ENCODE peak calls at places on chromosome 12, in eight cellular contexts. Z is colonic mucosa, X is PC-3, C is mesendoderm, V is astrocyte, H is fibroblast of lung, R is neural progenitor cell, S is keratinocyte. L is an unnamed sample.

GRCh38 chr12:13440844-13441243 is 244.3 kb downstream of the EMP1 start:
- DNase-seq in Z (no peak), X (no peak), C (no peak), V (no peak), H (no peak), R (no peak), S (no peak), L (no peak)

GRCh38 chr12:66321433-66321832 is 19.1 kb downstream of the HELB start:
- DNase-seq in Z (no peak), X (no peak), C (no peak), V (no peak), H (no peak), R (no peak), S (no peak), L (no peak)

GRCh38 chr12:112974904-112975303 is 3.4 kb upstream of the OAS2 start:
- DNase-seq in Z (no peak), X (no peak), C (no peak), V (no peak), H (no peak), R (no peak), S (no peak), L (no peak)

GRCh38 chr12:61071015-61071414 is 1189.2 kb upstream of the USP15 start:
- DNase-seq in Z (no peak), X (no peak), C (no peak), V (no peak), H (no peak), R (no peak), S (no peak), L (no peak)

GRCh38 chr12:101086490-101086889 is 123.5 kb downstream of the SLC5A8 start:
- DNase-seq in Z (no peak), X (peak; percentile 6), C (peak; percentile 95), V (peak; percentile 83), H (no peak), R (no peak), S (no peak), L (peak; percentile 85)

GRCh38 chr12:106302401-106303201 is at the start of gene TCP11L2:
- DNase-seq in Z (peak; percentile 91), X (peak; percentile 77), C (peak; percentile 83), V (peak; percentile 55), H (peak; percentile 73), R (peak; percentile 91), S (no peak), L (peak; percentile 95)

GRCh38 chr12:65300679-65301349 is 22.3 kb downstream of the MSRB3 start:
- DNase-seq in Z (no peak), X (peak; percentile 71), C (peak; percentile 67), V (no peak), H (peak; percentile 24), R (peak; percentile 46), S (no peak), L (peak; percentile 82)

GRCh38 chr12:124456652-124457152 is 110.7 kb downstream of the NCOR2 start:
- DNase-seq in Z (peak; percentile 49), X (no peak), C (no peak), V (no peak), H (no peak), R (no peak), S (no peak), L (no peak)

GRCh38 chr12:93204896-93205295 is 172.8 kb upstream of the NUDT4 start:
- DNase-seq in Z (no peak), X (no peak), C (no peak), V (no peak), H (no peak), R (no peak), S (no peak), L (no peak)

GRCh38 chr12:98440165-98440581 is 75.2 kb upstream of the TMPO start:
- DNase-seq in Z (peak; percentile 42), X (peak; percentile 60), C (peak; percentile 68), V (peak; percentile 98), H (peak; percentile 94), R (no peak), S (peak; percentile 35), L (no peak)

GRCh38 chr12:124371366-124371765 is 76.5 kb downstream of the RFLNA start:
- DNase-seq in Z (no peak), X (no peak), C (no peak), V (no peak), H (no peak), R (no peak), S (no peak), L (no peak)

GRCh38 chr12:76026643-76027063 is 4.9 kb downstream of the PHLDA1 start:
- DNase-seq in Z (no peak), X (peak; percentile 50), C (no peak), V (no peak), H (peak; percentile 91), R (no peak), S (no peak), L (no peak)

GRCh38 chr12:124481257-124481750 is 86.1 kb downstream of the NCOR2 start:
- DNase-seq in Z (no peak), X (peak; percentile 21), C (no peak), V (no peak), H (no peak), R (no peak), S (no peak), L (no peak)

GRCh38 chr12:1880153-1880845 is 38.2 kb downstream of the CACNA2D4 start:
- DNase-seq in Z (peak; percentile 6), X (no peak), C (no peak), V (no peak), H (no peak), R (no peak), S (no peak), L (peak; percentile 37)

GRCh38 chr12:131829795-131830334 is 1.7 kb downstream of the MMP17 start:
- DNase-seq in Z (no peak), X (no peak), C (peak; percentile 31), V (no peak), H (no peak), R (peak; percentile 36), S (no peak), L (peak; percentile 85)

GRCh38 chr12:114096461-114096860 is 130.3 kb upstream of the RBM19 start:
- DNase-seq in Z (no peak), X (no peak), C (no peak), V (no peak), H (no peak), R (no peak), S (no peak), L (no peak)

GRCh38 chr12:104702565-104703139 is 245.9 kb downstream of the CHST11 start:
- DNase-seq in Z (peak; percentile 40), X (no peak), C (no peak), V (no peak), H (no peak), R (no peak), S (no peak), L (peak; percentile 59)

GRCh38 chr12:9906888-9907287 is 25.3 kb downstream of the CLEC2A start:
- DNase-seq in Z (no peak), X (no peak), C (no peak), V (no peak), H (no peak), R (no peak), S (no peak), L (no peak)

GRCh38 chr12:113709456-113709855 is 237.8 kb upstream of the LHX5 start:
- DNase-seq in Z (no peak), X (no peak), C (no peak), V (no peak), H (no peak), R (no peak), S (no peak), L (no peak)

GRCh38 chr12:131845121-131845520 is 16.9 kb downstream of the MMP17 start:
- DNase-seq in Z (no peak), X (no peak), C (no peak), V (no peak), H (no peak), R (no peak), S (no peak), L (no peak)

GRCh38 chr12:116236148-116236731 is 41.3 kb downstream of the MED13L start:
- DNase-seq in Z (peak; percentile 42), X (peak; percentile 69), C (peak; percentile 70), V (peak; percentile 46), H (peak; percentile 77), R (peak; percentile 68), S (no peak), L (peak; percentile 76)

DNA sequence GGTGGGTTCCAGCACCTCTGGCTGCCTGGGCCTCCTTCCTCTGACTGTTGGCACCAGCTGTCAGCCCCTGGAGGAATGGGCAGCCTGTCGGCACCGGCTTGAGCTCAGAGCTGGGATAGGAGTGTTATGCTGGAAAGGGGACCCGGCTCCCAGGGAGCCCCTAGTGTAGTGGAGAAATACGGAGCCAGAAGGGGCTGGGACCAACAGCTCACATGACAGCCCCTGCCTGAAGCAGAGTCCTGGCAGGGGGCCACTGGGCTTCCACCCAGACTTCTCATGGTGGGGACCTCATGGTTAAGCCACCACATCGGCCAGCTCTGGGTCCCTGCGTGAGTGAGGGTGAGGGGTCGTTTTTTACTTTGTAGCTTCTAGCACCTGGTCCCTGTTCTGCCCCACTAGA is 174.5 kb downstream of the TSPAN9 start:
- DNase-seq in Z (no peak), X (no peak), C (no peak), V (no peak), H (no peak), R (no peak), S (no peak), L (no peak)
- H3K9ac ChIP-seq in Z (no peak overlapping the region), X (no peak overlapping the region), C (no peak overlapping the region), V (no peak overlapping the region), H (no peak overlapping the region), R (no peak overlapping the region), S (no peak overlapping the region), L (no peak overlapping the region)

GRCh38 chr12:50507474-50507838 is 2.7 kb downstream of the DIP2B start:
- DNase-seq in Z (no peak), X (no peak), C (no peak), V (no peak), H (no peak), R (no peak), S (no peak), L (no peak)
- H3K27ac ChIP-seq in Z (no peak overlapping the region), X (no peak overlapping the region), C (no peak overlapping the region), V (no peak overlapping the region), H (no peak overlapping the region), R (no peak overlapping the region), S (peak overlapping the region; percentile 94), L (no peak overlapping the region)

DNA sequence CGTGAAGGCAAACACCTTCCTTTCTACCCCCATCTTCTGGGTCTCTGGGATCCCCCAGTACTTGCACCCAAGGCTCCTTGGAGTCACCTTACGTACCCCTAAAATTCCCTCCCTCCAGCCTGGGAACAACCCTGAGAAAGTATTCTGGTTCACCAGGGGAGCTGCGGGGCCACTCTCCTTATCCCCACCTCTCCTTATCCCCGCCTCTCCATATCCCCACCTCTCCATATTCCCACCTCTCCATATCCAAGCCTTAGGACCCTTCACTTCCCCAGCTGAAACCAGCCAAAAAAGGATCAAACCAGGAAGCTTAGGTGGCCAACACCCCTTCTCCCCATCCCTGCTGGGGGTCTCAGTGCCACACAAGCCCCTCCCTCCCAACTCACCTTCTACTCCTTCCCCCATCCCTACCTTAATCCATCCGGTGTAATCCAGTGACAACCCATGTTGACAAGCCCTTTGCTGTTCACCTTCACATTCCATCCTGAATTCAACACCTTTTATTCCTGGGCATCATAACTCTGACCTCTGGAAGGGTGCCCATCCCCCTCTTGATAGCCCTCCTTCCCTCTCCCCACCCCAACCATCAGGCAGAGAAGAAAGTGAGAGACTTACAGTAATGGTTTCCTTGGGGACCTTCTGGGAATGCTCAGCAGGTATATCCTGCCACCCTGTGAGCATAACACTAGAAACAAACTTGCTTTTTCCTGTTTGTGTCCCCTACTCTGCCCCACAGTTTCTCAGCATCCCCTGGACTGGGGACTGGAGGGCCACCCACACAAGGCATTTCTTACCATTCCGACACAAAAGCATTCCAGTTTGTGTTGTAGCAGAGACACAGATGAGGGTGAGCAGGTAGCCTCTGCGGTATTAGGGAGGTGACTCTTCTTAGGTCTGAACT is 1.6 kb upstream of the MSI1 start:
- DNase-seq in Z (no peak), X (no peak), C (no peak), V (no peak), H (no peak), R (no peak), S (no peak), L (peak; percentile 93)
- H3K9ac ChIP-seq in Z (no peak overlapping the region), X (no peak overlapping the region), C (peak overlapping the region; percentile 79), V (no peak overlapping the region), H (no peak overlapping the region), R (no peak overlapping the region), S (no peak overlapping the region), L (no peak overlapping the region)

GRCh38 chr12:30823140-30823669 is 68.5 kb upstream of the CAPRIN2 start:
- DNase-seq in Z (peak; percentile 44), X (no peak), C (peak; percentile 70), V (no peak), H (no peak), R (peak; percentile 59), S (no peak), L (peak; percentile 89)
- H3K27ac ChIP-seq in Z (no peak overlapping the region), X (no peak overlapping the region), C (peak overlapping the region; percentile 3), V (no peak overlapping the region), H (no peak overlapping the region), R (no peak overlapping the region), S (no peak overlapping the region), L (no peak overlapping the region)

L was measured in endodermal cell.